ENCODE peak calls at places on chromosome 18, in four cellular contexts. One of them, this sample, is unnamed.

GRCh38 chr18:70249118-70249517 is 39.7 kb upstream of the SOCS6 start:
- DNase-seq in K562: no peak
- DNase-seq in GM12878: no peak
- DNase-seq in HepG2: no peak
- DNase-seq in this sample: no peak

GRCh38 chr18:74311000-74311399 is 4.6 kb upstream of the C18orf63 start:
- DNase-seq in K562: no peak
- DNase-seq in GM12878: no peak
- DNase-seq in HepG2: no peak
- DNase-seq in this sample: no peak

GRCh38 chr18:2654105-2654827 is 1.3 kb upstream of the SMCHD1 start:
- DNase-seq in K562: no peak
- DNase-seq in GM12878: no peak
- DNase-seq in HepG2: no peak
- DNase-seq in this sample: no peak

GRCh38 chr18:37435996-37436395 is 129.6 kb downstream of the CELF4 start:
- DNase-seq in K562: no peak
- DNase-seq in GM12878: no peak
- DNase-seq in HepG2: no peak
- DNase-seq in this sample: no peak

GRCh38 chr18:59885579-59886163 is 14.1 kb upstream of the PMAIP1 start:
- DNase-seq in K562: no peak
- DNase-seq in GM12878: peak; percentile 78
- DNase-seq in HepG2: no peak
- DNase-seq in this sample: no peak

GRCh38 chr18:52694804-52695203 is 354.8 kb downstream of the DCC start:
- DNase-seq in K562: no peak
- DNase-seq in GM12878: no peak
- DNase-seq in HepG2: no peak
- DNase-seq in this sample: peak; percentile 31

GRCh38 chr18:30971338-30971956 is 71.1 kb downstream of the DSC3 start:
- DNase-seq in K562: peak; percentile 12
- DNase-seq in GM12878: no peak
- DNase-seq in HepG2: peak; percentile 21
- DNase-seq in this sample: no peak

GRCh38 chr18:6543330-6543908 is 128.7 kb upstream of the L3MBTL4 start:
- DNase-seq in K562: no peak
- DNase-seq in GM12878: no peak
- DNase-seq in HepG2: peak; percentile 14
- DNase-seq in this sample: no peak

GRCh38 chr18:55214534-55214933 is 255.3 kb upstream of the CCDC68 start:
- DNase-seq in K562: no peak
- DNase-seq in GM12878: no peak
- DNase-seq in HepG2: no peak
- DNase-seq in this sample: peak; percentile 27

GRCh38 chr18:34158881-34159690 is 65.6 kb downstream of the NOL4 start:
- DNase-seq in K562: no peak
- DNase-seq in GM12878: no peak
- DNase-seq in HepG2: peak; percentile 2
- DNase-seq in this sample: peak; percentile 88

GRCh38 chr18:24414349-24415003 is 12.0 kb upstream of the IMPACT start:
- DNase-seq in K562: no peak
- DNase-seq in GM12878: no peak
- DNase-seq in HepG2: no peak
- DNase-seq in this sample: no peak

GRCh38 chr18:50096766-50097435 is 98.0 kb downstream of the MYO5B start:
- DNase-seq in K562: no peak
- DNase-seq in GM12878: no peak
- DNase-seq in HepG2: no peak
- DNase-seq in this sample: no peak

GRCh38 chr18:56873441-56874140 is 222.4 kb downstream of the WDR7 start:
- DNase-seq in K562: no peak
- DNase-seq in GM12878: no peak
- DNase-seq in HepG2: peak; percentile 28
- DNase-seq in this sample: peak; percentile 29

GRCh38 chr18:59623456-59624383 is 73.5 kb downstream of the CCBE1 start:
- DNase-seq in K562: no peak
- DNase-seq in GM12878: no peak
- DNase-seq in HepG2: no peak
- DNase-seq in this sample: no peak

GRCh38 chr18:23718243-23718720 is 29.0 kb downstream of the LAMA3 start:
- DNase-seq in K562: peak; percentile 19
- DNase-seq in GM12878: no peak
- DNase-seq in HepG2: no peak
- DNase-seq in this sample: no peak

GRCh38 chr18:59699750-59700534 is 2.7 kb upstream of the CCBE1 start:
- DNase-seq in K562: no peak
- DNase-seq in GM12878: no peak
- DNase-seq in HepG2: no peak
- DNase-seq in this sample: no peak

GRCh38 chr18:26133652-26134051 is at the start of gene PSMA8:
- DNase-seq in K562: no peak
- DNase-seq in GM12878: no peak
- DNase-seq in HepG2: no peak
- DNase-seq in this sample: peak; percentile 45

GRCh38 chr18:23822590-23823385 is 133.5 kb downstream of the LAMA3 start:
- DNase-seq in K562: no peak
- DNase-seq in GM12878: no peak
- DNase-seq in HepG2: no peak
- DNase-seq in this sample: no peak

GRCh38 chr18:41395695-41396094 is 559.3 kb upstream of the PIK3C3 start:
- DNase-seq in K562: no peak
- DNase-seq in GM12878: no peak
- DNase-seq in HepG2: no peak
- DNase-seq in this sample: no peak

GRCh38 chr18:30908381-30908780 is 134.2 kb downstream of the DSC3 start:
- DNase-seq in K562: no peak
- DNase-seq in GM12878: no peak
- DNase-seq in HepG2: no peak
- DNase-seq in this sample: no peak

GRCh38 chr18:65498605-65499004 is 252.2 kb upstream of the CDH7 start:
- DNase-seq in K562: no peak
- DNase-seq in GM12878: no peak
- DNase-seq in HepG2: no peak
- DNase-seq in this sample: no peak

GRCh38 chr18:77119851-77120491 is 12.6 kb downstream of the MBP start:
- DNase-seq in K562: no peak
- DNase-seq in GM12878: no peak
- DNase-seq in HepG2: no peak
- DNase-seq in this sample: no peak

GRCh38 chr18:3397031-3397750 is 52.8 kb upstream of the TGIF1 start:
- DNase-seq in K562: no peak
- DNase-seq in GM12878: no peak
- DNase-seq in HepG2: no peak
- DNase-seq in this sample: no peak

GRCh38 chr18:23812566-23813440 is 123.5 kb downstream of the LAMA3 start:
- DNase-seq in K562: peak; percentile 12
- DNase-seq in GM12878: no peak
- DNase-seq in HepG2: no peak
- DNase-seq in this sample: no peak

GRCh38 chr18:23105581-23106219 is 29.6 kb upstream of the CABLES1 start:
- DNase-seq in K562: no peak
- DNase-seq in GM12878: no peak
- DNase-seq in HepG2: no peak
- DNase-seq in this sample: no peak

GRCh38 chr18:51559198-51559901 is 361.9 kb upstream of the MEX3C start:
- DNase-seq in K562: no peak
- DNase-seq in GM12878: no peak
- DNase-seq in HepG2: no peak
- DNase-seq in this sample: no peak

GRCh38 chr18:70289351-70290330 is 796 bp downstream of the SOCS6 start:
- DNase-seq in K562: peak; percentile 49
- DNase-seq in GM12878: no peak
- DNase-seq in HepG2: no peak
- DNase-seq in this sample: peak; percentile 60

GRCh38 chr18:48027401-48027931 is 97.0 kb upstream of the SMAD2 start:
- DNase-seq in K562: no peak
- DNase-seq in GM12878: no peak
- DNase-seq in HepG2: no peak
- DNase-seq in this sample: peak; percentile 10

GRCh38 chr18:74980669-74981068 is 228.3 kb downstream of the PTGR3 start:
- DNase-seq in K562: no peak
- DNase-seq in GM12878: no peak
- DNase-seq in HepG2: no peak
- DNase-seq in this sample: no peak

GRCh38 chr18:36284268-36284667 is 13.2 kb upstream of the FHOD3 start:
- DNase-seq in K562: no peak
- DNase-seq in GM12878: no peak
- DNase-seq in HepG2: no peak
- DNase-seq in this sample: no peak

GRCh38 chr18:52499018-52499417 is 159.0 kb downstream of the DCC start:
- DNase-seq in K562: no peak
- DNase-seq in GM12878: no peak
- DNase-seq in HepG2: peak; percentile 2
- DNase-seq in this sample: no peak

GRCh38 chr18:36296591-36297418 is 708 bp upstream of the FHOD3 start:
- DNase-seq in K562: peak; percentile 60
- DNase-seq in GM12878: no peak
- DNase-seq in HepG2: peak; percentile 32
- DNase-seq in this sample: peak; percentile 85

GRCh38 chr18:43805646-43806194 is 528.4 kb upstream of the SYT4 start:
- DNase-seq in K562: no peak
- DNase-seq in GM12878: no peak
- DNase-seq in HepG2: no peak
- DNase-seq in this sample: no peak

GRCh38 chr18:13973061-13973460 is 57.7 kb upstream of the MC2R start:
- DNase-seq in K562: no peak
- DNase-seq in GM12878: no peak
- DNase-seq in HepG2: no peak
- DNase-seq in this sample: peak; percentile 38

GRCh38 chr18:68991281-68991680 is 193.4 kb downstream of the CCDC102B start:
- DNase-seq in K562: no peak
- DNase-seq in GM12878: no peak
- DNase-seq in HepG2: no peak
- DNase-seq in this sample: no peak

GRCh38 chr18:39841133-39842041 is 2113.6 kb upstream of the PIK3C3 start:
- DNase-seq in K562: no peak
- DNase-seq in GM12878: no peak
- DNase-seq in HepG2: peak; percentile 60
- DNase-seq in this sample: peak; percentile 76
- TF ChIP-seq MAX in K562: no peak
- TF ChIP-seq MAX in GM12878: no peak
- TF ChIP-seq MAX in HepG2: peak; percentile 50
- TF ChIP-seq MAX in this sample: peak; percentile 95

DNA sequence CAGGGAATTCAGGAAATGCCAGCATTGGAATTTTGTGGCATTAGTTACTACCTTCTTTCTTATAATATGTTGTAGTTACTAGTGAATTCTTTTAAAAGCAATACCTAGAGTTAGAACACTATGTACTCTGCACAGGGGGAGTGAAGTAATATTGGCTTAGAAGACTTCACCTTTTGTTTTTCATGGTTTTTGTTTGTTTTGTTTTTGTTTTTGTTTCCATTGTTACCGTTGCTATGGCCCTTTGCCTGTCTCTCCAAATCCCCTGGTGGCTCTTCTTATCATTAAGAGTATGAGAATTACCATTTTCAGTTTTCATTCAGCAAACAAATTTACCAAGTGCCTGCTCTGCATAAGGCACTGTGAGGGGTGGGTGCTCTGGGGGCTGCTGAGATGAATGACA is 160.1 kb downstream of the HAUS1 start:
- DNase-seq in K562: peak; percentile 13
- DNase-seq in GM12878: no peak
- DNase-seq in HepG2: peak; percentile 9
- DNase-seq in this sample: no peak
- TF ChIP-seq TCF7 in K562: no peak
- TF ChIP-seq TCF7 in GM12878: no peak
- TF ChIP-seq TCF7 in HepG2: no peak
- TF ChIP-seq TCF7 in this sample: no peak

DNA sequence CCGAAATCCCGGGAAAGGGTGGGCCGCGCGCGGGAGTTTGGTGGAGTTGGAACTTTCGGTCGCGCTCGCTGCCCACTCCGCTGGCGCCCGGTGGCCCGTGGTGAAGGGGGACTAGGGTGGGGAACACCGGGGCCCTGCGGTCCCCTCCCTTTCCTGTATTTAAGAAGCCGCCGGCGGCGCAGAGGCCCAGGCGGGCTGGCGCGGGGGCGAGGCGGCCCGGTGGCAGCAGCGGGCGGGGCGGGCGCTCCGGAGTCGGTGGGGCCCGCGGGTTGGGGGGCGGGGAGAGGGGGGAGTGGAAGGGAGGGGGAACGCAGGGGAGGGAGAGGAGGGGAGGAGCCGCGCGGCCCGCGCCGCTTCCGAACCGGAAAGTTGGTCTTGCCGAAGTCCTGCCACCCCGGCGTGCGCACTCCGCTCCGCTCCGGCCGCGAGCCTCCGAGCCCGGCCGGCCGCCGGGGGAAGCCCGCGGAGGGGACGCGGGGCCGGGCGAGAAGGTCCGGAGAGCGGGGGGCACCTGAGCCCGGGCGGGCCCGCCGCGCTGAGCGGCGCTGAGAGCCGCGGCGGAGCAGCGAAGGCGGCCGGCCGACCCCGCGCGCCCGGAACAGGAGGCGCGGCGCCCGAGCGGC is 449 bp upstream of the SALL3 start:
- DNase-seq in K562: no peak
- DNase-seq in GM12878: no peak
- DNase-seq in HepG2: no peak
- DNase-seq in this sample: peak; percentile 67
- TF ChIP-seq ETV6 in K562: no peak
- TF ChIP-seq ETV6 in GM12878: no peak
- TF ChIP-seq ETV6 in HepG2: no peak
- TF ChIP-seq ETV6 in this sample: no peak

GRCh38 chr18:7566587-7567486 is at the start of gene PTPRM:
- DNase-seq in K562: peak; percentile 91
- DNase-seq in GM12878: no peak
- DNase-seq in HepG2: peak; percentile 47
- DNase-seq in this sample: peak; percentile 67
- TF ChIP-seq MAX in K562: no peak
- TF ChIP-seq MAX in GM12878: no peak
- TF ChIP-seq MAX in HepG2: peak; percentile 56
- TF ChIP-seq MAX in this sample: no peak

GRCh38 chr18:54004828-54005227 is 219.6 kb downstream of the MBD2 start:
- DNase-seq in K562: no peak
- DNase-seq in GM12878: no peak
- DNase-seq in HepG2: peak; percentile 1
- DNase-seq in this sample: peak; percentile 49
- TF ChIP-seq TCF7 in K562: no peak
- TF ChIP-seq TCF7 in GM12878: no peak
- TF ChIP-seq TCF7 in HepG2: no peak
- TF ChIP-seq TCF7 in this sample: no peak

This sample was measured in WTC11.